ENCODE peak calls at places on chromosomes 6 and 20, in ten cellular contexts. T is central memory CD4-positive, alpha-beta T cell; M is mesendoderm; C is substantia nigra; K is BJ; S is kidney tubule cell; B is activated naive CD8-positive, alpha-beta T cell treated with anti-CD3 and anti-CD28 coated beads, Interleukin-2, amount 50 U/mL, for 24 hours; N is amniotic epithelial cell; D is left cardiac atrium; E is midbrain. P is an unnamed sample.

GRCh38 chr20:40279390-40279789 is 409.6 kb downstream of the MAFB start:
- DNase-seq in E (no peak), K (peak; percentile 68), C (peak; percentile 10), B (no peak), M (peak; percentile 77), S (peak; percentile 38), N (no peak), D (no peak), T (no peak), P (no peak)

GRCh38 chr6:10627800-10628199 is 66.6 kb downstream of the C6orf52 start:
- DNase-seq in T (no peak), E (no peak), N (no peak), D (no peak), C (no peak), S (no peak), B (no peak), K (no peak), M (no peak), P (no peak)

GRCh38 chr20:62517168-62517567 is 41.4 kb upstream of the GATA5 start:
- DNase-seq in K (no peak), S (no peak), E (no peak), M (no peak), N (no peak), B (no peak), T (no peak), C (no peak), D (no peak), P (no peak)

GRCh38 chr6:169638388-169638787 is 63.4 kb downstream of the WDR27 start:
- DNase-seq in C (no peak), D (no peak), N (no peak), S (no peak), M (no peak), K (no peak), E (no peak), T (no peak), B (no peak), P (no peak)

GRCh38 chr20:6685181-6685582 is 82.3 kb upstream of the BMP2 start:
- DNase-seq in N (no peak), K (no peak), T (no peak), B (no peak), S (peak; percentile 83), C (no peak), D (no peak), E (no peak), M (no peak), P (no peak)

GRCh38 chr20:17518339-17519052 is 12.7 kb downstream of the BFSP1 start:
- DNase-seq in S (no peak), N (peak; percentile 58), T (no peak), B (no peak), E (no peak), K (no peak), C (no peak), M (peak; percentile 50), D (peak; percentile 38), P (no peak)

GRCh38 chr6:41638801-41639555 is 710 bp downstream of the MDFI start:
- DNase-seq in B (no peak), E (no peak), S (no peak), D (no peak), K (no peak), T (no peak), C (no peak), M (peak; percentile 82), N (peak; percentile 65), P (no peak)

GRCh38 chr6:24064106-24064505 is 61.9 kb upstream of the NRSN1 start:
- DNase-seq in M (peak; percentile 37), T (no peak), S (peak; percentile 46), N (no peak), D (no peak), B (no peak), E (peak; percentile 36), C (no peak), K (no peak), P (peak; percentile 13)

GRCh38 chr6:159008656-159009288 is 8.8 kb upstream of the RSPH3 start:
- DNase-seq in D (no peak), E (no peak), N (peak; percentile 51), T (peak; percentile 54), K (no peak), B (no peak), S (peak; percentile 42), M (peak; percentile 25), C (no peak), P (peak; percentile 58)

GRCh38 chr6:139881728-139882211 is 507.3 kb upstream of the CITED2 start:
- DNase-seq in M (peak; percentile 83), S (peak; percentile 56), N (peak; percentile 38), K (no peak), T (no peak), B (peak; percentile 19), C (no peak), D (no peak), E (peak; percentile 25), P (peak; percentile 61)

GRCh38 chr6:144555078-144555477 is 269.9 kb downstream of the UTRN start:
- DNase-seq in D (no peak), E (no peak), B (no peak), C (no peak), T (no peak), M (no peak), K (no peak), N (no peak), S (peak; percentile 33), P (no peak)

GRCh38 chr20:32199006-32199405 is 8.5 kb downstream of the PLAGL2 start:
- DNase-seq in K (no peak), N (no peak), M (no peak), S (no peak), D (no peak), T (no peak), B (no peak), C (no peak), E (no peak), P (no peak)

GRCh38 chr20:4038047-4038459 is 22.7 kb upstream of the RNF24 start:
- DNase-seq in S (peak; percentile 73), C (peak; percentile 22), N (peak; percentile 72), B (peak; percentile 75), K (peak; percentile 52), E (peak; percentile 46), M (peak; percentile 84), T (peak; percentile 90), D (peak; percentile 65), P (no peak)

GRCh38 chr6:151098166-151098565 is 141.6 kb upstream of the AKAP12 start:
- DNase-seq in E (no peak), N (peak; percentile 37), T (no peak), B (no peak), K (no peak), C (no peak), D (no peak), M (no peak), S (no peak), P (no peak)

GRCh38 chr6:44180406-44180805 is 21.8 kb downstream of the CAPN11 start:
- DNase-seq in S (no peak), M (no peak), N (no peak), B (no peak), T (no peak), D (no peak), E (no peak), C (no peak), K (no peak), P (no peak)

GRCh38 chr6:17013701-17014100 is 88.1 kb upstream of the STMND1 start:
- DNase-seq in S (peak; percentile 39), C (no peak), D (no peak), T (no peak), B (no peak), N (peak; percentile 53), M (no peak), E (no peak), K (peak; percentile 70), P (no peak)

GRCh38 chr20:51928931-51929330 is 126.6 kb upstream of the SALL4 start:
- DNase-seq in C (no peak), E (no peak), N (no peak), M (no peak), S (no peak), B (no peak), K (no peak), D (no peak), T (no peak), P (no peak)

GRCh38 chr20:25274891-25275812 is 27.3 kb downstream of the PYGB start:
- DNase-seq in K (no peak), E (peak; percentile 16), B (no peak), M (no peak), T (no peak), N (no peak), S (no peak), C (peak; percentile 18), D (peak; percentile 27), P (no peak)

GRCh38 chr6:133555726-133556125 is 314.6 kb downstream of the EYA4 start:
- DNase-seq in K (no peak), E (no peak), C (no peak), D (no peak), S (no peak), B (no peak), T (no peak), N (no peak), M (no peak), P (no peak)

P was measured in G401.